ENCODE peak calls at places on chromosomes 7 and 10, in nine cellular contexts. A is cerebellar cortex; O is stimulated activated naive CD8-positive, alpha-beta T cell treated with anti-CD3 and anti-CD28 coated beads, Interleukin-15, amount 100 ng/mL, for 72 hours; B is stomach; J is upper lobe of right lung; Z is AG09309; G is MM.1S; H is IMR-90; C is uterus. K is an unnamed sample.

GRCh38 chr10:48461623-48462481 is 143.0 kb downstream of the ARHGAP22 start:
- DNase-seq in B (peak), G (no peak), Z (no peak), C (peak), H (no peak), J (no peak), A (no peak), O (no peak), K (no peak)

GRCh38 chr7:67716729-67717128 is 720.1 kb downstream of the TYW1 start:
- DNase-seq in J (no peak), A (no peak), Z (no peak), O (no peak), B (no peak), G (no peak), H (no peak), C (no peak), K (no peak)

GRCh38 chr10:46282460-46283216 is 4.2 kb upstream of the ANTXRL start:
- DNase-seq in J (peak), C (peak), Z (no peak), B (peak), H (peak), G (peak), O (peak), A (peak), K (peak)

GRCh38 chr7:34842782-34843181 is 184.8 kb downstream of the NPSR1 start:
- DNase-seq in J (no peak), G (no peak), O (no peak), B (no peak), A (no peak), C (no peak), H (no peak), Z (no peak), K (no peak)

GRCh38 chr10:60967854-60968484 is 24.0 kb upstream of the RHOBTB1 start:
- DNase-seq in C (no peak), A (no peak), G (no peak), O (no peak), B (no peak), J (no peak), Z (no peak), H (no peak), K (no peak)

GRCh38 chr7:151566897-151567320 is 47.2 kb upstream of the RHEB start:
- DNase-seq in H (peak), A (no peak), B (no peak), Z (peak), G (no peak), O (no peak), C (peak), J (peak), K (no peak)

GRCh38 chr7:74417419-74417971 is 36.2 kb upstream of the GTF2IRD1 start:
- DNase-seq in A (peak), Z (no peak), G (peak), B (peak), O (peak), C (peak), H (peak), J (peak), K (peak)

GRCh38 chr10:116694253-116694926 is 48.0 kb downstream of the HSPA12A start:
- DNase-seq in G (no peak), A (no peak), C (no peak), O (no peak), B (no peak), J (peak), Z (no peak), H (peak), K (no peak)

GRCh38 chr10:125802131-125802530 is 20.9 kb downstream of the UROS start:
- DNase-seq in B (no peak), G (no peak), A (no peak), Z (no peak), H (no peak), J (no peak), C (no peak), O (no peak), K (no peak)

GRCh38 chr7:8189615-8190014 is 72.4 kb downstream of the ICA1 start:
- DNase-seq in B (no peak), Z (no peak), G (no peak), O (no peak), A (no peak), J (no peak), C (no peak), H (no peak), K (no peak)

GRCh38 chr10:97886264-97886663 is 36.6 kb downstream of the GOLGA7B start:
- DNase-seq in B (no peak), H (no peak), Z (no peak), O (no peak), C (no peak), G (no peak), J (no peak), A (no peak), K (no peak)